ENCODE peak calls at places on chromosomes 1 and 21, in five cellular contexts. W is NCI-H2081 treated with DMSO at 0.1 percent for 48 hours; P is CD8-positive, alpha-beta T cell; C is GOT3; Z is ELR. D is an unnamed sample.

GRCh38 chr1:174262747-174263241 is 103.5 kb downstream of the RABGAP1L start:
- DNase-seq in C (no peak), W (peak), P (no peak), Z (peak), D (peak)

GRCh38 chr1:8055973-8056372 is 29.9 kb upstream of the ERRFI1 start:
- DNase-seq in P (no peak), Z (peak), C (no peak), W (no peak), D (peak)

GRCh38 chr1:27162090-27162489 is 7.2 kb upstream of the SLC9A1 start:
- DNase-seq in Z (no peak), C (no peak), W (no peak), P (no peak), D (no peak)

GRCh38 chr21:17781524-17781923 is 37.6 kb downstream of the C21orf91 start:
- DNase-seq in C (no peak), P (no peak), Z (no peak), W (no peak), D (no peak)

GRCh38 chr1:113980120-113980519 is 846 bp downstream of the OLFML3 start:
- DNase-seq in C (no peak), P (no peak), W (no peak), Z (no peak), D (no peak)

GRCh38 chr1:34794790-34795180 is 2.0 kb downstream of the GJA4 start:
- DNase-seq in W (no peak), Z (no peak), C (no peak), P (no peak), D (no peak)

GRCh38 chr1:41802532-41803501 is 115.9 kb downstream of the HIVEP3 start:
- DNase-seq in W (no peak), C (no peak), Z (no peak), P (peak), D (peak)

GRCh38 chr1:170664283-170664827 is 424 bp downstream of the PRRX1 start:
- DNase-seq in Z (peak), C (no peak), P (no peak), W (no peak), D (peak)

GRCh38 chr1:164587617-164588367 is 28.8 kb downstream of the PBX1 start:
- DNase-seq in P (no peak), Z (no peak), W (no peak), C (no peak), D (no peak)

GRCh38 chr1:1670866-1671265 is 12.1 kb upstream of the CDK11B start:
- DNase-seq in Z (no peak), W (no peak), P (no peak), C (no peak), D (no peak)

GRCh38 chr1:69911301-69911801 is 294.0 kb downstream of the LRRC40 start:
- DNase-seq in Z (peak), W (no peak), C (no peak), P (no peak), D (peak)

GRCh38 chr1:94044290-94044790 is 76.6 kb downstream of the ABCA4 start:
- DNase-seq in P (no peak), W (no peak), Z (no peak), C (no peak), D (no peak)

GRCh38 chr21:25772680-25773079 is 37.9 kb downstream of the GABPA start:
- DNase-seq in Z (no peak), W (no peak), P (no peak), C (no peak), D (no peak)

GRCh38 chr1:58062635-58063034 is 483.9 kb downstream of the OMA1 start:
- DNase-seq in C (no peak), W (no peak), P (no peak), Z (peak), D (peak)

GRCh38 chr21:28445081-28445830 is 547.4 kb downstream of the LTN1 start:
- DNase-seq in W (no peak), Z (peak), P (no peak), C (no peak), D (peak)

GRCh38 chr1:84402060-84402459 is 3.8 kb downstream of the DNASE2B start:
- DNase-seq in Z (peak), P (no peak), W (no peak), C (no peak), D (peak)

GRCh38 chr1:11598461-11598860 is 55.8 kb downstream of the FBXO2 start:
- DNase-seq in C (no peak), W (no peak), P (no peak), Z (peak), D (peak)

GRCh38 chr1:212309967-212310366 is 24.8 kb downstream of the PPP2R5A start:
- DNase-seq in Z (no peak), W (no peak), C (no peak), P (no peak), D (no peak)

GRCh38 chr1:1926346-1926811 is 7.3 kb upstream of the TMEM52 start:
- DNase-seq in P (no peak), Z (no peak), W (no peak), C (no peak), D (no peak)

GRCh38 chr21:45122432-45123132 is 48.2 kb downstream of the ADARB1 start:
- DNase-seq in Z (no peak), P (no peak), C (no peak), W (no peak), D (no peak)

GRCh38 chr1:235127774-235128452 is 724 bp downstream of the TOMM20 start:
- DNase-seq in Z (no peak), W (no peak), P (no peak), C (no peak), D (peak)

GRCh38 chr1:57156907-57157306 is 191.1 kb upstream of the C8B start:
- DNase-seq in W (no peak), C (no peak), Z (no peak), P (no peak), D (no peak)

GRCh38 chr1:154520333-154520732 is 18.1 kb upstream of the SHE start:
- DNase-seq in P (no peak), Z (no peak), W (no peak), C (no peak), D (peak)

GRCh38 chr21:15774590-15774989 is 44.8 kb downstream of the USP25 start:
- DNase-seq in P (no peak), W (no peak), C (no peak), Z (peak), D (peak)

GRCh38 chr1:231931846-231932454 is 305.4 kb downstream of the DISC1 start:
- DNase-seq in C (no peak), Z (peak), W (no peak), P (no peak), D (no peak)

GRCh38 chr21:15741510-15741909 is 11.7 kb downstream of the USP25 start:
- DNase-seq in C (no peak), Z (peak), W (no peak), P (no peak), D (peak)

GRCh38 chr21:45032977-45033705 is 41.2 kb upstream of the ADARB1 start:
- DNase-seq in Z (no peak), W (no peak), C (no peak), P (no peak), D (no peak)

GRCh38 chr1:91846007-91846620 is 39.8 kb downstream of the TGFBR3 start:
- DNase-seq in P (no peak), W (peak), Z (peak), C (no peak), D (no peak)

GRCh38 chr1:151620286-151620685 is 8.4 kb downstream of the SNX27 start:
- DNase-seq in C (no peak), W (no peak), P (no peak), Z (no peak), D (no peak)

GRCh38 chr1:229279242-229279641 is 8.3 kb downstream of the RAB4A start:
- DNase-seq in Z (no peak), W (no peak), P (no peak), C (no peak), D (no peak)

GRCh38 chr1:31170486-31170735 is 69.3 kb downstream of the NKAIN1 start:
- DNase-seq in W (no peak), Z (no peak), C (no peak), P (no peak), D (no peak)

GRCh38 chr21:42299324-42300044 is 15.7 kb downstream of the TFF3 start:
- DNase-seq in Z (no peak), P (no peak), C (no peak), W (no peak), D (peak)

GRCh38 chr1:183837062-183837461 is 32.1 kb downstream of the RGL1 start:
- DNase-seq in Z (no peak), W (no peak), P (no peak), C (no peak), D (no peak)

GRCh38 chr1:3588395-3588794 is 22.9 kb downstream of the MEGF6 start:
- DNase-seq in W (no peak), Z (no peak), C (no peak), P (no peak), D (no peak)

GRCh38 chr1:166999090-166999489 is 10.0 kb downstream of the MAEL start:
- DNase-seq in W (no peak), P (no peak), C (no peak), Z (no peak), D (no peak)

GRCh38 chr1:167052389-167052788 is 37.8 kb downstream of the GPA33 start:
- DNase-seq in Z (peak), W (no peak), C (no peak), P (no peak), D (no peak)

GRCh38 chr1:110462964-110463363 is 12.0 kb downstream of the PROK1 start:
- DNase-seq in W (no peak), Z (peak), C (no peak), P (no peak), D (no peak)

GRCh38 chr1:3651011-3651938 is 1.0 kb upstream of the TP73 start:
- DNase-seq in C (no peak), W (no peak), P (no peak), Z (no peak), D (no peak)

GRCh38 chr1:192861860-192862259 is 53.0 kb downstream of the RGS2 start:
- DNase-seq in Z (no peak), P (no peak), C (no peak), W (no peak), D (peak)

GRCh38 chr1:44862829-44863406 is 19.9 kb upstream of the PTCH2 start:
- DNase-seq in W (no peak), P (no peak), C (no peak), Z (peak), D (no peak)